ENCODE peak calls at places on chromosomes 7 and 10, in four cellular contexts. O, T, U and F are unnamed samples.

GRCh38 chr7:91503934-91504575 is 239.8 kb downstream of the FZD1 start:
- DNase-seq in O (no peak), T (no peak), U (no peak), F (no peak)

GRCh38 chr7:128708824-128709223 is 30.3 kb upstream of the CALU start:
- DNase-seq in O (no peak), T (no peak), U (no peak), F (no peak)

GRCh38 chr10:126738001-126738400 is 67.5 kb upstream of the C10orf90 start:
- DNase-seq in O (no peak), T (no peak), U (no peak), F (no peak)

GRCh38 chr7:50973814-50974213 is 191.1 kb upstream of the GRB10 start:
- DNase-seq in O (no peak), T (no peak), U (no peak), F (no peak)

GRCh38 chr7:84568786-84569185 is 374.2 kb upstream of the SEMA3A start:
- DNase-seq in O (no peak), T (peak), U (no peak), F (no peak)

GRCh38 chr7:27316311-27316710 is 73.7 kb downstream of the EVX1 start:
- DNase-seq in O (no peak), T (peak), U (no peak), F (no peak)

GRCh38 chr7:99473315-99473596 is 566 bp downstream of the ZNF789 start:
- DNase-seq in O (no peak), T (peak), U (no peak), F (no peak)

GRCh38 chr7:41045556-41046123 is 657.2 kb downstream of the INHBA start:
- DNase-seq in O (no peak), T (no peak), U (no peak), F (no peak)

GRCh38 chr7:12237007-12237406 is 25.9 kb downstream of the TMEM106B start:
- DNase-seq in O (no peak), T (no peak), U (no peak), F (no peak)

GRCh38 chr10:72283131-72283530 is 9.4 kb downstream of the DDIT4 start:
- DNase-seq in O (no peak), T (no peak), U (no peak), F (no peak)

GRCh38 chr10:89355373-89355772 is 22.5 kb upstream of the IFIT1B start:
- DNase-seq in O (no peak), T (peak), U (no peak), F (no peak)

GRCh38 chr7:17090751-17091150 is 207.7 kb upstream of the AHR start:
- DNase-seq in O (no peak), T (peak), U (no peak), F (no peak)

GRCh38 chr7:11625669-11626068 is 206.3 kb downstream of the THSD7A start:
- DNase-seq in O (no peak), T (no peak), U (no peak), F (no peak)

GRCh38 chr10:104784452-104784851 is 143.4 kb downstream of the SORCS3 start:
- DNase-seq in O (no peak), T (no peak), U (no peak), F (no peak)

GRCh38 chr7:70828366-70828765 is 303.6 kb upstream of the GALNT17 start:
- DNase-seq in O (no peak), T (no peak), U (no peak), F (no peak)

GRCh38 chr7:145219461-145219860 is 383.6 kb upstream of the TPK1 start:
- DNase-seq in O (no peak), T (no peak), U (no peak), F (no peak)

GRCh38 chr10:89129850-89130396 is 77.2 kb downstream of the CH25H start:
- DNase-seq in O (peak), T (peak), U (no peak), F (no peak)

GRCh38 chr7:83410989-83411591 is 237.8 kb downstream of the SEMA3E start:
- DNase-seq in O (no peak), T (peak), U (no peak), F (no peak)

GRCh38 chr7:118306771-118307170 is 82.3 kb downstream of the ANKRD7 start:
- DNase-seq in O (no peak), T (no peak), U (no peak), F (no peak)

GRCh38 chr10:62045765-62046521 is 144.4 kb downstream of the ARID5B start:
- DNase-seq in O (no peak), T (peak), U (no peak), F (no peak)

GRCh38 chr10:55019461-55019860 is 218.4 kb upstream of the PCDH15 start:
- DNase-seq in O (no peak), T (no peak), U (no peak), F (no peak)

GRCh38 chr7:28986723-28987122 is 28.6 kb upstream of the TRIL start:
- DNase-seq in O (peak), T (peak), U (no peak), F (no peak)

GRCh38 chr10:32169556-32169955 is 113.3 kb upstream of the KIF5B start:
- DNase-seq in O (no peak), T (peak), U (no peak), F (no peak)

DNA sequence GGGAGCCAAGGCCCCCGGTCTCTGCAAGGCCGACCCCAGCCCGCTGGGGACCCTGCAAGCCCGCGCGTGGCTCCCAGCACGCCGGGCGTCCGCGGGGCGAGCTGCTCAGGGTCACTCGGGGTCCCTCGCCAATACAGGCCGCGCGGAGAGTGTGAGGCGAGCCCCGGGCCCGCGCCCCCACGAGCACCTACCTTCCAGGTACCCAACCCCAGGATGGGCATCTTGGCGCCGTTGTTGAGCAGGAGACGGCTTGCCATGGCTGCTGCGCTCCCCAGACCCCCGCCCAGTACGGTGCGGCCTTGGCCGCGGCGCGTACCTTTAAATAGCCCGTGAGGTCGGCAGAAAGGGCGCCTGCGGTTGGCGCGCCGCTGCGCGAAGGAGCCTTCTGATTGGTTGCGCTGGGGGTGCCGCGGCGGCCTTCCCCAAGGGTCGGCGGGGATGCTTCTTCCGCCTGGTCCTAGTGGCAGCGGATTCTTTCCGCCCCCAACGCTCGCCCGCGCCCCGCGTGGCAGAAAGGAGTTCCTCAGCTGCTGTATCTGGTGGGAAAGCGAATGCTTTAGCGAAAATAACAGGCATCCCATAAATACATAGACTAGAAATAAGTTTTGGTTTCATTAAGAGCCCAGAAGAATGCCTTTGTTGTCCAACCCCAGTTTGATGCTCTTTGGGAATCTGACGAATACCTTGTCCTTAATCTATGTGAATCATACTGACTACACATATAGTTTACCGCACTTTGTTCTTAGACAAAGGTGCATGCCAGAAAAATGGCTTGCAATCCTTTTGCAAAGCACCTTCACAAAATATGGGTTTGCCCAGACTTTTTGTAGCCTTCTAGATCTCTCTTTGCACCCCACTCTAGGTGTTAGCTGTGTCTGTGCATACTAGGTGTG is at the start of gene AKR1B1:
- DNase-seq in O (peak), T (peak), U (peak), F (peak)
- H3K4me3 ChIP-seq in O (peak), T (peak), U (peak), F (peak)

DNA sequence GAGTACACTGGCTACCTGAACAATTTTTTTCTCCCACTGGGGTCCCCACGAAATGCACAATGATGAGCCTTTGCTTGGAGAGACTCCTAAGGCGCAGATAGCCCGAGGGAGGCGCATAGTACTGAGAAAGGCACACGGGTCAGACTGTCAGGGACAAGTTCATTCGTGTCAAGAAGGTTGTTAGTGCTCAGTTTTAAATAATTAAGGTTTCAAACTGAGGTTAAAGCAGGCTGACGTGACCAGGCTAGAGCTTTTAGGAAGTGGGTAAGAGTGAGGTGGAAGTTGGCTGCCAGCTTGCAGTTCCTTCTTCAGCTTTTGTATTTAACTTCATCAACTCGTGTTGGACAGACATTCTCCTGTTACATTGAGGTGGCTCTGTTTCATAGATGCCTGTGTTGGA is 31.6 kb downstream of the RBM33 start:
- DNase-seq in O (no peak), T (no peak), U (no peak), F (no peak)
- H3K27ac ChIP-seq in O (peak), T (no peak), U (no peak), F (no peak)

GRCh38 chr10:84331091-84331490 is 2.7 kb downstream of the CCSER2 start:
- DNase-seq in O (no peak), T (no peak), U (no peak), F (no peak)
- H3K4me3 ChIP-seq in O (no peak), T (no peak), U (peak), F (no peak)

DNA sequence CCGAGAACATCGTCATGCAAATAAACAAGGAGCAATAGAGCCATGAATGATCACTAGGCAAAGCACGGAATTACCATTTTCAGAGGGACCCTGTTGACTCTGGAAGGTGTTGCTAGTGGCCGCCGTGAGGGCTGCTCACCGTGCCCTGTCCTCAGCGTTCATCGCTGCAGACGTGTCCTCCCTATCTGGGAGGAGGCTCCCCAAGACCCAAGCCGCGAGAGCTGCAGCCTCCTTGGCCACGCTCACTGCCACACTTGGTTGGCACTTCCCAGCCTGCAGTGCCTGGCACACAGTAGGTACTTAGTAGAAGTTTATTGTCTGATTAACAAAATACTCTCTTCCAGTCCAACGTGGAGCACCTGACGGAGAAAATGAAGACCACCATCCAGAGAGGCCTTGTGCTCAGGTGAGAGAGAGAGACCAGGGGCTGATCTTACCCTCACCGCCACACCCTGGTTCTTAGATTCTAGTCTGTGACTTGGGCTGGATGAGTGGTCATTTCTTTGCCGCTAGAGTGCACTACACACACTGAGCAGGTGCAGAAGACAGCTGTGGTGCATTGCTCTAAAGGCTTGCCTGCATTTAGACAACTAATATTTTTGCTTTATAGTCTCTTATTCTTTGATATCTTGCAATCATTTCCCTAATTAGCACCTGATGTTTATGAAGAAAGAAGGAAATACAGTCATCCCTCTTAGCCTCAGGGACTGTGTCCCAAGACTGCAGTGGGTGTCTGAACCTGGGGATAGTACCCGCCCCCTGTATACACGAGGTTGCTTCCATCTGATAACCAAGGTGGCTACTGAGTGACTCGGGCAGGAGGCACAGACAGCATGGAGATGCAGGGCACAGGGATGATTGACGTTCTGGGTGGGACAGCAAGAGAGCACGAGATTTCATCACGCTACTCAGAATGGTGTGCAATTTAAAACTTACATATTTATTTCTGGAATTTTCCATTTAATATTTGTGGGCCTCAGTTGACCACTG is 40.3 kb downstream of the PITRM1 start:
- DNase-seq in O (no peak), T (peak), U (no peak), F (no peak)
- H3K27ac ChIP-seq in O (no peak), T (peak), U (no peak), F (no peak)

GRCh38 chr7:158818325-158819213 is 10.7 kb downstream of the ESYT2 start:
- DNase-seq in O (peak), T (peak), U (peak), F (peak)
- H3K4me3 ChIP-seq in O (peak), T (peak), U (peak), F (peak)

DNA sequence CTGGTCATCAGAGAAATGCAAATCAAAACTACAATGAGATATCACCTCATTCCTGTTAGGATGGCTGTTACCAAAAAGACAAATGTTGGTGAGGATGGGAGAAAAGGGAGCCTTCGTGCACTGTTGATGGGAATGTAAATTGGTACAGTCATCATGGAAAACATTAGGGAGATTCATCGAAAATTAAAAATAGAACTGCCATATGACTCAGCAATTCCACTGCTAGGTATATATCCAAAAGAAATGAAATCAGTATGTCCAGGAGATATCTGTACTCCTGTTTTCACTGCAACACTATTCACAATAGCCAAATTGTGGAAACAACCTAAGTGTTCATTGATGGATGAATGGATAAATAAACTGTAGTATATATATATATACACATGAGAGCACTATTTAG is 228.1 kb downstream of the ACTR3B start:
- DNase-seq in O (no peak), T (peak), U (no peak), F (no peak)
- H3K27ac ChIP-seq in O (no peak), T (no peak), U (no peak), F (no peak)

DNA sequence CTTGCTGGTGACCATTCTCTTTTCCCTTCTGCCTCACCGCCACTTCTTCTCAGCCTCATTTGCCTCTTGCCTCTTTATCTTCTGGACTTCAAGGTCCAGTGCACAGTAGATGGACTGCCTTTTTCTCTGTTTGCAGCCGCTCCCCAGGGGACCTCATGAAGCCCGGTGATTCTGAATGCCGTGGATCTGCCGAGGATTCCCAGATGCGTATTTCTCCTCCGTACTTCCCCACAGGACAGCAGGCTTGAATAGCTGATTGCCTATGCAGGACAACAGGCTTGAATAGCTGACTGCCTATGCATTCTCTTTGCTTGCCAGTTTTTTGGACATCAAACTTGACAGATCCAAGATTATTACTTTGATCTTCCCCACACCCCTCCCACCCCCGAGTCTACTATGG is 38.9 kb upstream of the TMEM236 start:
- DNase-seq in O (no peak), T (no peak), U (no peak), F (no peak)
- H3K4me3 ChIP-seq in O (no peak), T (no peak), U (no peak), F (no peak)

GRCh38 chr10:71241114-71241898 is 28.9 kb downstream of the UNC5B start:
- DNase-seq in O (no peak), T (peak), U (no peak), F (no peak)
- H3K27ac ChIP-seq in O (peak), T (no peak), U (no peak), F (no peak)